ENCODE peak calls at places on chromosome 7, in eight cellular contexts. H, O, Z, V, Q, K, U and R are unnamed samples.

GRCh38 chr7:53383131-53383530 is 347.7 kb downstream of the POM121L12 start:
- DNase-seq in H (no peak), O (no peak), Z (no peak), V (no peak), Q (no peak), K (peak; percentile 57), U (no peak), R (no peak)

GRCh38 chr7:94266278-94266677 is 128.4 kb upstream of the COL1A2 start:
- DNase-seq in H (no peak), O (peak; percentile 46), Z (no peak), V (no peak), Q (no peak), K (peak; percentile 20), U (no peak), R (no peak)

GRCh38 chr7:1059200-1060091 is 15.1 kb downstream of the GPR146 start:
- DNase-seq in H (no peak), O (peak; percentile 72), Z (no peak), V (peak; percentile 96), Q (no peak), K (no peak), U (no peak), R (peak; percentile 90)

GRCh38 chr7:132450188-132450587 is 126.1 kb downstream of the PLXNA4 start:
- DNase-seq in H (no peak), O (no peak), Z (no peak), V (no peak), Q (no peak), K (no peak), U (no peak), R (no peak)

GRCh38 chr7:15566476-15566875 is 4.7 kb upstream of the AGMO start:
- DNase-seq in H (no peak), O (no peak), Z (no peak), V (no peak), Q (no peak), K (no peak), U (no peak), R (no peak)

GRCh38 chr7:124996778-124997177 is 67.2 kb upstream of the POT1 start:
- DNase-seq in H (no peak), O (no peak), Z (no peak), V (no peak), Q (no peak), K (no peak), U (no peak), R (no peak)

GRCh38 chr7:128167316-128167691 is 73.8 kb upstream of the LEP start:
- DNase-seq in H (peak; percentile 46), O (peak; percentile 76), Z (peak; percentile 28), V (peak; percentile 51), Q (no peak), K (peak; percentile 63), U (peak; percentile 29), R (peak; percentile 89)

GRCh38 chr7:155066417-155066950 is 3.6 kb upstream of the HTR5A start:
- DNase-seq in H (peak; percentile 79), O (peak; percentile 83), Z (peak; percentile 56), V (peak; percentile 94), Q (no peak), K (peak; percentile 52), U (peak; percentile 67), R (no peak)